ENCODE peak calls at places on chromosomes 2 and 18, in seven cellular contexts. I is astrocyte; B is hepatocyte; X is dorsolateral prefrontal cortex; E is CD8-positive, alpha-beta memory T cell; A is upper lobe of right lung; M is A549. L is an unnamed sample.

GRCh38 chr2:106561356-106561755 is 74.2 kb downstream of the CD8B2 start:
- DNase-seq in I (no peak), A (no peak), B (no peak), E (no peak), M (no peak), X (peak), L (no peak)

GRCh38 chr2:98669675-98670074 is 61.3 kb downstream of the MGAT4A start:
- DNase-seq in A (no peak), X (no peak), I (peak), M (no peak), E (no peak), B (no peak), L (no peak)

GRCh38 chr18:79581911-79582310 is 97.7 kb upstream of the CTDP1 start:
- DNase-seq in M (no peak), E (no peak), I (no peak), X (peak), A (no peak), B (no peak), L (no peak)

GRCh38 chr2:207091175-207091574 is 74.6 kb downstream of the KLF7 start:
- DNase-seq in A (no peak), M (no peak), E (no peak), X (no peak), I (no peak), B (no peak), L (no peak)

GRCh38 chr2:212730994-212731393 is 192.4 kb upstream of the ERBB4 start:
- DNase-seq in A (no peak), X (no peak), M (no peak), E (no peak), I (no peak), B (no peak), L (no peak)

GRCh38 chr2:176650101-176650500 is 380.9 kb downstream of the MTX2 start:
- DNase-seq in E (no peak), X (no peak), M (no peak), I (no peak), B (no peak), A (no peak), L (no peak)

GRCh38 chr2:240965296-240965904 is 33.0 kb upstream of the SNED1 start:
- DNase-seq in A (peak), X (peak), M (no peak), E (no peak), B (no peak), I (no peak), L (no peak)

GRCh38 chr18:22977847-22978701 is 44.9 kb downstream of the RBBP8 start:
- DNase-seq in A (no peak), B (peak), X (no peak), I (peak), E (no peak), M (peak), L (no peak)

GRCh38 chr2:149994057-149994728 is 406.6 kb upstream of the MMADHC start:
- DNase-seq in A (no peak), I (peak), X (no peak), M (no peak), E (no peak), B (peak), L (no peak)

GRCh38 chr2:221529943-221530652 is 42.0 kb downstream of the EPHA4 start:
- DNase-seq in E (no peak), I (peak), A (no peak), X (no peak), B (no peak), M (no peak), L (no peak)

GRCh38 chr2:238286987-238287386 is 1.4 kb downstream of the PER2 start:
- DNase-seq in E (no peak), B (no peak), X (peak), A (no peak), I (no peak), M (no peak), L (no peak)

GRCh38 chr2:206981739-206982336 is 42.5 kb downstream of the CPO start:
- DNase-seq in X (peak), I (peak), E (no peak), A (peak), M (peak), B (peak), L (peak)

GRCh38 chr2:68272246-68272987 is 20.1 kb upstream of the PPP3R1 start:
- DNase-seq in I (no peak), M (no peak), X (no peak), A (no peak), E (no peak), B (no peak), L (no peak)
- H3K27ac ChIP-seq in I (no peak), M (no peak), X (peak), A (no peak), E (no peak), B (no peak), L (peak)

DNA sequence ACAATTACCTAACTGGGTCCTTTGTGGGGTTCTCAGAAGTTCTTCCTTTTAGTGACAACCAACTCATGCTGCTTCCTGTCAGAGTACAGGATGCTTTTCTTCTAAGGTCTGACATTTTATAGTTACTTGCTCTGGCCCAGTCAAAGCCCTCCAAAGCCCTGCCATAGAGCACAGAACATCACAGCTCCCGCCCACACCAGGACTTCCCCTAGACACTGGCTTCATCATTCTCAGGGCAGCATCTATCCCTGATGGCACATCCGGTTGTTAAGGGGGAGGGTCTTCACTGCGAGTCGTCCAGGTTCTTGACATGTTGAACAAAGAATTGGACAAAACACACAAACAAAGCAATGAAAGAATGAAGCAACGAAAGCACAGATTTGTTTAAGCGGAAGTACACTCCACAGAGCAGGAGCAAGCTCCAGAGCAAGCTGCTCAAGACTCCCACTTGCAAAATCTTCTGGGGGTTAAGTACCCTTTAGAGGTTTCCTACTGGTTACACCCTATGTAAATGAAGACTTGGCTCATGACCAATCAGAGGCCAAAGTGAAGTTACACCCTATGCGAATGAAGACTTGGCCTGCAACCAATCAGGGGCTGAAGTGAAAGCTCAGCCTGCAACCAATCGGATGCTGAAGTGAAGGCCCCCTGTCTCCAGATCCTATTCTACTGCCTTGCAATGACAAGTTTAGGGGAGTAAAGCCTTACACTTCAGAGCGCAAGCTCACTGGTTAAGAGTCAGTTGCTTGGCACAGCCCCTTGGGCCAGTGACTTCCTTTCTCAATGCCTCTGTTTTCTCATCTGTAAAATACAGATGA is 79.0 kb downstream of the HDAC4 start:
- DNase-seq in I (no peak), B (no peak), M (no peak), E (no peak), X (no peak), A (no peak), L (no peak)
- H3K27ac ChIP-seq in I (no peak), B (no peak), M (no peak), E (peak), X (peak), A (no peak), L (no peak)

GRCh38 chr2:121362226-121362625 is 77.2 kb upstream of the TFCP2L1 start:
- DNase-seq in A (no peak), X (no peak), B (no peak), E (no peak), M (no peak), I (no peak), L (no peak)
- H3K27ac ChIP-seq in A (no peak), X (no peak), B (no peak), E (no peak), M (no peak), I (no peak), L (no peak)

DNA sequence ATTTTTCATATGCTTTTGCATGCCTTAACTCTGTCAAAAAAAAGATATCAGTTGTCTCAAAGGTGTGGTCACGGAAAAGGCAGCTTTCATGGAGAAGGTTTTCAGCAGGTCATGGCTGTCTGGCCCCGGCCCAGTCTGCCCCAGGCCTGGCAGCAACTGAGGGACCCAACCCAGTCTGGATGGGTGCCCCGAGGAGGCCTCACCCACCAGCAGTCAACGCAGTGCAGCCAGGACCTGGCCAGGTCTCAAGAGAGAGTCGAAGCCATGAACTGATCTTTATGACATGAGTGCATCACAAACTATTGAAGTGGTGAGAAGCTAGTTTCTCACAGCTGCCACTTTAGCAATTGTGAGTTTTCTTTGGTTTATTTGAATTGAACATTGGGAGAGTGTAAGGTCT is 7.9 kb downstream of the TUBB6 start:
- DNase-seq in B (no peak), I (no peak), E (no peak), X (no peak), A (peak), M (no peak), L (no peak)
- H3K27ac ChIP-seq in B (peak), I (no peak), E (no peak), X (no peak), A (no peak), M (no peak), L (no peak)

DNA sequence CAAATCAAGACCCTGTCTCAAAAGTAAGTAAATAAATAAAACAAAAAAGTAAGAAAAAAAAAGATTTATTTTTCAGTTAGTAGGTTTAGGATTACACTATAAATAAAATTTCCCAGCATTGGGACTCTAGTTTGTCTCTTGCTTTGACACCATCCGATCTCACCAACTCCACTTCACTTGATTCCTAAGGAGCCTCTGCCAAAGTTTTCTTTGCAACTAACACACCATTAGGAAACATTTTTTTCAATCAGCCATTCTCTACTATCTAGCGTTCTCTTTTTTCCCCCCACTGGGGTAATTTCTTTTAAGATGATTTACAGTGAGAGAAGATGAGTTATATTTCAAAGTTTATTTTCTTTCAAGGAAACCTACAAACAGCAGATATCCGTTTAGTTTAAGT is 10.6 kb upstream of the NEMP2 start:
- DNase-seq in M (no peak), A (no peak), X (no peak), B (no peak), E (no peak), I (no peak), L (no peak)
- H3K27ac ChIP-seq in M (no peak), A (no peak), X (no peak), B (no peak), E (no peak), I (peak), L (no peak)

GRCh38 chr18:31162825-31163435 is at the start of gene DSC1:
- DNase-seq in A (no peak), B (no peak), E (no peak), X (no peak), I (no peak), M (no peak), L (no peak)
- H3K27ac ChIP-seq in A (no peak), B (no peak), E (no peak), X (no peak), I (no peak), M (no peak), L (no peak)

DNA sequence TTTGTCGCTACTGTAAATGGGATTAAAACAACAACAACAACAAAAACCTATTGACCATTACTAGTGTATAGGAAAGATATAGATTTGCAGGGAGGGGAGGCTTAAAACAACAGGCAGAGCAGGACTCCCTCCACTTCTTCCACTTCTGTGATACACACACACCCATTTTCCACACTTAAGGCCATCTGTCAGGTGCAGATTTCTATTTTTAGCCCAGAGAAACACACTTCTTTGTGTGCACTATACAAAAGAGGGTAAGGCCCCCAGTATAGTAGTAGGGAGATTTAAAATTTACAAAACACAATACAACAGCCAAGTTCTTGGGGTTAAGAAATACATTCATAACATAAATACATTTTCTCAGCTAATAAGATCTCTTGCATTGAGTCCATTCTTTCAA is 22.4 kb downstream of the PTPN2 start:
- DNase-seq in B (no peak), M (no peak), X (no peak), I (no peak), E (no peak), A (no peak), L (no peak)
- H3K27ac ChIP-seq in B (peak), M (no peak), X (no peak), I (no peak), E (no peak), A (no peak), L (no peak)

DNA sequence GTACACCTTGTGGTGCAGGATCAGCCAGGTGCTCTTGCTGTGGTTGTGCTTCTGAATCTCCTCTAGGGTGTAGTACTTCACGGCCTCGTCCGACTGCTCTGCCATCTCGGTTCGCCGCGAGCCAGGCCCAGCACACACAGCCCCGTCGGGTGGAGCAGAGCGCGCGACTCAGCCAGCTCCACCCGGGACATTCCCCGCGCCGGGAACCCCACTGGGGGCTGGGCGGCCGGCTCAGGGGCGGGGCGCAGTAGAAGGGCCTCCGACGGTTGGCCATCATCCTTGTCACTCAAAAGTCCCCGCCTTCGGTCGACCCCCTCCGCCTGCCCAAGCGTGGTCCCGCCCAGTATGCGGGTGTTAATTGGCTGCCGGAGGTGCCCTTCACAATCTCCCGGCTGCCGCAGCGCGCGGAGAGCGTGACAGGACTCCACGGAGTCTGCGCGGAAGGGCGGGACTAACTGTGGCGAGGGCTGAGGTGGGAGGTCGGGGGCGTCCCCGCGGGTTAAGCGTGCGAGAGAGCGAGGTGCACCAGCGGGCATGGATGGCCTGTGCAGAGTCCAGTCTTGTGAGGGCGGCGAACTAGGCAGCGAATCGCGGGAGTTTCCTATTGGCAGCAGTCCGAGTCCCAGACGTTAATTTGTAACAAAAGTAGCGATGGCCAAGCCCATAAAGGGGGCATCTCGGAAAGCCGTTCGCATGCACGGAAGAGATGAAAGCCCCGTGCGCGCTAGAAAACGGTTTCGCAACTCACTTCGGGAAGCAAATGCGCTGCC is at the start of gene CYB5A:
- DNase-seq in X (peak), B (peak), A (peak), M (peak), I (peak), E (peak), L (peak)
- H3K27ac ChIP-seq in X (peak), B (peak), A (peak), M (peak), I (peak), E (peak), L (peak)

DNA sequence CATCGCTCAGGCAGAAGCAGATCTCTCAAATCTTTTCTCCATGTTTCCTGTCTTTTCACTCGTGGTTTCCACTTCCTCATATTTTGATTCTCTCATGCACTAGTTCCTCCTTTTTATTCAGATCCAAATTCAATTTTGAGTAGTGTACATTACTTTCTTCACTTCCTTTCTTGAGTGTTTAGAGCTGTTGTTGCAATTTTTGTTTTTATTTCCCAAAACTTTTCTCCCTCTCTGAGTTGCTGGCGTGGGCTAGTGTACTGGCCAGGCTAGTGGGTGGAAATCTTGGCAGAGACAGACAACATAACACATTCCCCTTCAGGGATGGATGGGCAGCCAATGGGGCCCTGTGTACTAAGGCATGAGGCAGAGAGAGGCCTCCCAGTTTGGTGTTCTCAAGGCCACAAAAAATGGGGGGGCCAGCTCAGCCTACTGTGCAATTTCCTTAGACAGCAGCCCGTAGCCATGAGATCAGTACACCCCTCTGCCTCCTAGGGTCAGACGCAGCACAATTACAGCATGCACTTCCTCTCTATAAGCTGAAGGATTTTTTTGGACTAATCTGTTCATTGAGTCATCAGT is 145.1 kb upstream of the PID1 start:
- DNase-seq in I (peak), E (no peak), M (no peak), B (no peak), X (peak), A (peak), L (peak)
- H3K27ac ChIP-seq in I (no peak), E (no peak), M (peak), B (no peak), X (no peak), A (peak), L (peak)